ENCODE peak calls at places on chromosomes 2 and 18, in nine cellular contexts. K, P, X, V, I, L, U, A and N are unnamed samples.

GRCh38 chr18:34028341-34028740 is 196.4 kb downstream of the NOL4 start:
- DNase-seq in K (no peak), P (no peak), X (no peak), V (no peak), I (no peak), L (no peak), U (no peak), A (no peak), N (no peak)

GRCh38 chr2:492178-492577 is 185.0 kb downstream of the TMEM18 start:
- DNase-seq in K (no peak), P (no peak), X (no peak), V (no peak), I (no peak), L (no peak), U (peak; percentile 60), A (no peak), N (no peak)

GRCh38 chr2:239770240-239770639 is 254.9 kb downstream of the NDUFA10 start:
- DNase-seq in K (no peak), P (peak; percentile 97), X (no peak), V (no peak), I (no peak), L (no peak), U (no peak), A (peak; percentile 46), N (no peak)

GRCh38 chr2:45748239-45748638 is 96.8 kb downstream of the PRKCE start:
- DNase-seq in K (no peak), P (no peak), X (no peak), V (no peak), I (peak; percentile 100), L (no peak), U (peak; percentile 51), A (peak; percentile 52), N (no peak)

GRCh38 chr2:202096736-202097135 is 23.7 kb downstream of the KIAA2012 start:
- DNase-seq in K (no peak), P (no peak), X (no peak), V (no peak), I (peak; percentile 66), L (peak; percentile 26), U (no peak), A (peak; percentile 34), N (no peak)

GRCh38 chr2:147632193-147632592 is 212.6 kb upstream of the ACVR2A start:
- DNase-seq in K (no peak), P (no peak), X (no peak), V (no peak), I (no peak), L (no peak), U (no peak), A (no peak), N (no peak)

GRCh38 chr2:201175971-201176570 is 6.9 kb upstream of the CASP10 start:
- DNase-seq in K (no peak), P (peak; percentile 75), X (no peak), V (no peak), I (no peak), L (no peak), U (no peak), A (no peak), N (no peak)

GRCh38 chr2:217329023-217329431 is 469.2 kb upstream of the TNP1 start:
- DNase-seq in K (no peak), P (no peak), X (no peak), V (no peak), I (no peak), L (no peak), U (no peak), A (no peak), N (no peak)

GRCh38 chr2:77016964-77017363 is 505.2 kb downstream of the LRRTM4 start:
- DNase-seq in K (no peak), P (no peak), X (no peak), V (no peak), I (no peak), L (no peak), U (no peak), A (no peak), N (no peak)

GRCh38 chr2:59920961-59921360 is 632.5 kb downstream of the BCL11A start:
- DNase-seq in K (no peak), P (no peak), X (no peak), V (no peak), I (no peak), L (no peak), U (no peak), A (no peak), N (no peak)

GRCh38 chr2:74658516-74658915 is 4.5 kb downstream of the SEMA4F start:
- DNase-seq in K (no peak), P (no peak), X (no peak), V (no peak), I (peak; percentile 98), L (peak; percentile 10), U (no peak), A (no peak), N (no peak)

GRCh38 chr2:171143670-171144062 is 17.0 kb downstream of the TLK1 start:
- DNase-seq in K (no peak), P (no peak), X (no peak), V (no peak), I (no peak), L (no peak), U (no peak), A (no peak), N (no peak)

GRCh38 chr2:80499095-80499494 is 194.5 kb upstream of the LRRTM1 start:
- DNase-seq in K (no peak), P (peak; percentile 33), X (peak; percentile 63), V (peak; percentile 13), I (peak; percentile 64), L (peak; percentile 56), U (peak; percentile 30), A (peak; percentile 73), N (peak; percentile 6)

GRCh38 chr2:224904390-224904789 is 137.9 kb downstream of the DOCK10 start:
- DNase-seq in K (no peak), P (no peak), X (no peak), V (no peak), I (peak; percentile 63), L (peak; percentile 15), U (no peak), A (no peak), N (no peak)

GRCh38 chr2:10289891-10290290 is 12.8 kb upstream of the HPCAL1 start:
- DNase-seq in K (peak; percentile 82), P (no peak), X (no peak), V (no peak), I (peak; percentile 69), L (peak; percentile 98), U (no peak), A (no peak), N (peak; percentile 81)

DNA sequence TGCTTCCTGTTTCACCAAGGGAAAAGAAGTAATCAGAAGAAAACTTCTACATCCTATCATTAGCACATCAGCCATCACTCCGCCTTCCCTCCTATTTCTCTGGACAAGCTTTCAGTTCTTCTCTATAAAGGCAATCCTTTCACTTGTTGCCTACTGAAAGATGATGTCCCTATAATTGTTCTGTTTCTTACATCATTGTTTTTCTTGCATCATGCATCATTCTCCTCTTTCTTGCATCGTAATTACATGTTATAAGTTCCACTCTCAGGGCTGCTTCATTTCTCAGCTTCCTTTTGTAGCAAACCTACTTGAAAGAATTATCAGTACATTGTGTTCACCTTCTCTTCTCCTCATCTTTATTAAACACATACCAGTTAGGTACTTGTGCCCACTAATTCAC is 7.2 kb downstream of the SLC30A6 start:
- DNase-seq in K (no peak), P (no peak), X (no peak), V (no peak), I (no peak), L (no peak), U (no peak), A (no peak), N (no peak)
- H3K9me2 ChIP-seq in K (no peaks in the 10 kb centered on the region), P (no peaks in the 10 kb centered on the region), X (no peaks in the 10 kb centered on the region), V (no peaks in the 10 kb centered on the region), I (no peaks in the 10 kb centered on the region), L (no peaks in the 10 kb centered on the region), U (no peaks in the 10 kb centered on the region), A (no peaks in the 10 kb centered on the region), N (no peaks in the 10 kb centered on the region)

GRCh38 chr2:100262043-100262442 is 60.3 kb downstream of the LONRF2 start:
- DNase-seq in K (no peak), P (no peak), X (no peak), V (no peak), I (no peak), L (no peak), U (no peak), A (no peak), N (no peak)

GRCh38 chr2:100259991-100260390 is 62.3 kb downstream of the LONRF2 start:
- DNase-seq in K (no peak), P (no peak), X (no peak), V (no peak), I (no peak), L (no peak), U (no peak), A (no peak), N (no peak)

GRCh38 chr2:100262555-100263320 is 59.6 kb downstream of the LONRF2 start:
- DNase-seq in K (peak; percentile 56), P (peak; percentile 46), X (peak; percentile 78), V (peak; percentile 66), I (peak; percentile 50), L (peak; percentile 80), U (peak; percentile 78), A (peak; percentile 69), N (peak; percentile 54)

GRCh38 chr2:100259106-100259505 is 63.2 kb downstream of the LONRF2 start:
- DNase-seq in K (no peak), P (no peak), X (no peak), V (no peak), I (no peak), L (no peak), U (no peak), A (no peak), N (no peak)

GRCh38 chr2:100260712-100261620 is 61.3 kb downstream of the LONRF2 start:
- DNase-seq in K (peak; percentile 56), P (peak; percentile 47), X (peak; percentile 86), V (peak; percentile 81), I (peak; percentile 82), L (peak; percentile 83), U (peak; percentile 83), A (peak; percentile 84), N (peak; percentile 36)
- H3K9me2 ChIP-seq in K (no peaks in the 10 kb centered on the region), P (no peaks in the 10 kb centered on the region), X (no peaks in the 10 kb centered on the region), V (no peaks in the 10 kb centered on the region), I (no peaks in the 10 kb centered on the region), L (no peaks in the 10 kb centered on the region), U (no peaks in the 10 kb centered on the region), A (no peaks in the 10 kb centered on the region), N (no peaks in the 10 kb centered on the region)

GRCh38 chr2:127259355-127259754 is 34.6 kb downstream of the ERCC3 start:
- DNase-seq in K (no peak), P (no peak), X (no peak), V (no peak), I (no peak), L (no peak), U (no peak), A (no peak), N (no peak)
- H3K9me2 ChIP-seq in K (no peaks in the 10 kb centered on the region), P (no peaks in the 10 kb centered on the region), X (no peaks in the 10 kb centered on the region), V (no peaks in the 10 kb centered on the region), I (no peaks in the 10 kb centered on the region), L (no peaks in the 10 kb centered on the region), U (no peaks in the 10 kb centered on the region), A (no peaks in the 10 kb centered on the region), N (no peaks in the 10 kb centered on the region)

GRCh38 chr2:156017486-156017885 is 315.0 kb downstream of the NR4A2 start:
- DNase-seq in K (no peak), P (no peak), X (no peak), V (no peak), I (no peak), L (no peak), U (no peak), A (no peak), N (no peak)

GRCh38 chr2:156019341-156019740 is 313.2 kb downstream of the NR4A2 start:
- DNase-seq in K (no peak), P (no peak), X (no peak), V (no peak), I (no peak), L (no peak), U (no peak), A (no peak), N (no peak)

GRCh38 chr2:156023266-156023879 is 309.1 kb downstream of the NR4A2 start:
- DNase-seq in K (no peak), P (peak; percentile 47), X (no peak), V (no peak), I (no peak), L (no peak), U (no peak), A (no peak), N (no peak)

GRCh38 chr2:156021326-156022040 is 311.0 kb downstream of the NR4A2 start:
- DNase-seq in K (peak; percentile 19), P (no peak), X (no peak), V (no peak), I (no peak), L (peak; percentile 48), U (no peak), A (no peak), N (peak; percentile 18)
- H3K9me2 ChIP-seq in K (no peaks in the 10 kb centered on the region), P (no peaks in the 10 kb centered on the region), X (no peaks in the 10 kb centered on the region), V (no peaks in the 10 kb centered on the region), I (no peaks in the 10 kb centered on the region), L (no peaks in the 10 kb centered on the region), U (no peaks in the 10 kb centered on the region), A (no peaks in the 10 kb centered on the region), N (no peaks in the 10 kb centered on the region)